ENCODE peak calls at places on chromosome 15, in five cellular contexts. S is H1, Q is HCT116, K is HepG2, U is GM12878. Z is an unnamed sample.

GRCh38 chr15:44394562-44394961 is 32.9 kb upstream of the CTDSPL2 start:
- DNase-seq in S (no peak), Q (no peak), K (no peak), U (no peak), Z (no peak)

GRCh38 chr15:65377976-65378366 is at the start of gene IGDCC3:
- DNase-seq in S (peak), Q (no peak), K (peak), U (no peak), Z (peak)

GRCh38 chr15:74274485-74275038 is 38.4 kb downstream of the CCDC33 start:
- DNase-seq in S (no peak), Q (no peak), K (no peak), U (no peak), Z (no peak)

GRCh38 chr15:88022711-88023110 is 233.8 kb downstream of the NTRK3 start:
- DNase-seq in S (no peak), Q (no peak), K (no peak), U (no peak), Z (no peak)

GRCh38 chr15:66105286-66105984 is 148.1 kb downstream of the MEGF11 start:
- DNase-seq in S (no peak), Q (no peak), K (no peak), U (no peak), Z (no peak)

GRCh38 chr15:74613089-74613952 is 2.3 kb upstream of the CLK3 start:
- DNase-seq in S (no peak), Q (no peak), K (no peak), U (no peak), Z (no peak)

GRCh38 chr15:73571346-73571745 is 61.8 kb downstream of the NPTN start:
- DNase-seq in S (no peak), Q (no peak), K (peak), U (no peak), Z (no peak)

GRCh38 chr15:27743638-27744037 is 355.5 kb downstream of the OCA2 start:
- DNase-seq in S (peak), Q (no peak), K (no peak), U (no peak), Z (no peak)

GRCh38 chr15:88800026-88800425 is 3.2 kb upstream of the ACAN start:
- DNase-seq in S (no peak), Q (no peak), K (no peak), U (no peak), Z (no peak)

GRCh38 chr15:68674975-68675374 is 96.2 kb downstream of the CORO2B start:
- DNase-seq in S (no peak), Q (no peak), K (no peak), U (peak), Z (no peak)

GRCh38 chr15:97168704-97169475 is 791.6 kb upstream of the ARRDC4 start:
- DNase-seq in S (no peak), Q (no peak), K (no peak), U (no peak), Z (no peak)

GRCh38 chr15:62571072-62571471 is 406.0 kb upstream of the C2CD4B start:
- DNase-seq in S (no peak), Q (no peak), K (no peak), U (no peak), Z (no peak)

GRCh38 chr15:48352474-48353072 is 21.3 kb downstream of the DUT start:
- DNase-seq in S (no peak), Q (peak), K (peak), U (no peak), Z (peak)

GRCh38 chr15:59020321-59020720 is 32.9 kb downstream of the RNF111 start:
- DNase-seq in S (no peak), Q (no peak), K (peak), U (no peak), Z (no peak)

GRCh38 chr15:83057660-83058376 is 9.2 kb downstream of the BTBD1 start:
- DNase-seq in S (no peak), Q (no peak), K (no peak), U (no peak), Z (no peak)

GRCh38 chr15:66848666-66849392 is 146.8 kb downstream of the SMAD6 start:
- DNase-seq in S (no peak), Q (no peak), K (no peak), U (no peak), Z (no peak)

GRCh38 chr15:45331977-45332376 is 46.4 kb downstream of the GATM start:
- DNase-seq in S (no peak), Q (no peak), K (no peak), U (no peak), Z (no peak)

GRCh38 chr15:62497356-62497755 is 332.3 kb upstream of the C2CD4B start:
- DNase-seq in S (no peak), Q (no peak), K (no peak), U (no peak), Z (no peak)

GRCh38 chr15:63466378-63467192 is 37.8 kb upstream of the USP3 start:
- DNase-seq in S (peak), Q (peak), K (peak), U (no peak), Z (peak)

GRCh38 chr15:49124371-49124770 is 31.0 kb downstream of the COPS2 start:
- DNase-seq in S (no peak), Q (no peak), K (no peak), U (no peak), Z (no peak)

GRCh38 chr15:75801859-75802593 is 41.2 kb upstream of the UBE2Q2 start:
- DNase-seq in S (peak), Q (peak), K (peak), U (no peak), Z (peak)

GRCh38 chr15:83890584-83890983 is 236.7 kb downstream of the ADAMTSL3 start:
- DNase-seq in S (no peak), Q (no peak), K (no peak), U (no peak), Z (no peak)

GRCh38 chr15:78709263-78709882 is 68.4 kb upstream of the CHRNB4 start:
- DNase-seq in S (peak), Q (peak), K (peak), U (no peak), Z (peak)

GRCh38 chr15:36914466-36914865 is 185.9 kb downstream of the MEIS2 start:
- DNase-seq in S (no peak), Q (no peak), K (no peak), U (no peak), Z (no peak)

GRCh38 chr15:53808058-53808703 is 48.7 kb upstream of the WDR72 start:
- DNase-seq in S (no peak), Q (no peak), K (peak), U (no peak), Z (peak)

GRCh38 chr15:81024891-81025290 is 24.2 kb downstream of the TLNRD1 start:
- DNase-seq in S (no peak), Q (no peak), K (no peak), U (no peak), Z (no peak)

GRCh38 chr15:98413973-98414546 is 234.3 kb upstream of the IGF1R start:
- DNase-seq in S (no peak), Q (no peak), K (no peak), U (no peak), Z (no peak)

DNA sequence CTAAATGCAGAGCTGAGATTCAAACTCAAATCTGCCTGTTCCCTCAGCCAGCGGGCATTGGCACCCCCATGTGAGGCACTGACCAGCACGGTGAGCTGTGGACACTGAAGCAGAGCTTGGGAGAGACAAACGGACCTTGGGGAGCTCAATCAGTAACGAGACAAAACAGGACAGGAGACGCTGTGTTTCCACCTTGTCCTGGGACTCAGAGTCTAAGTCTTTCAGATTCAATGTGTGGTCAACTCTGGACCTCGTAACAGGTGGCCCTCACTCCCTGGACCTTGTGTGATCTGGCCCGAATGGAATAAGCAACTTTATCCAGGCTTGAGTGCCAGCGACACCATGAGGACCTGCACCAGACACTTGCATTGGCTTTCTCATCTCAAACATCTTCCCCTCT is 232.5 kb downstream of the UACA start:
- DNase-seq in S (peak), Q (no peak), K (no peak), U (no peak), Z (no peak)
- TF ChIP-seq ATF3 in S (no peak), Q (no peak), K (no peak), U (no peak), Z (no peak)

GRCh38 chr15:40436892-40437753 is 3.6 kb upstream of the BAHD1 start:
- DNase-seq in S (no peak), Q (no peak), K (no peak), U (no peak), Z (no peak)
- TF ChIP-seq EZH2 in S (no peak), Q (no peak), K (no peak), U (no peak), Z (no peak)

DNA sequence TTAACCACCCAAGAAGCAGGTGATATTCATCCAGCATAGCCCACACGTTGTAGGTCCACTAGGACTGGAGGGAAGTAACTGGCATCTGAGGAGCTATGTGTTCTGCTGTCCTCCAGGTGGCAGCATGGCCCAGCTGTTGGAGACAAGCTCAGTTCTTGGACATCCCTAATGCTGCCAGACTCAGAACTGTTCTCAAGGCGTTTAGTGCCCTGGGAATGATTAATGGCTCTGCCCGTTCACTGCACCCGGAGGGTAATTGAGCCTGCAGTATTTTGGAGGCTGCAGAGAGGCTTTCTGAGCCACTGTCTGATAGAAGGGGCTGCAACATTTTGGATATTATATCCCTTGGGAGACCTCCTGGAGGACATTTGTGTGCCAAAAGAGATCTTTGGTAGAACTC is 521.2 kb upstream of the SEMA6D start:
- DNase-seq in S (peak), Q (peak), K (peak), U (peak), Z (peak)
- TF ChIP-seq ATF3 in S (no peak), Q (no peak), K (no peak), U (no peak), Z (no peak)

DNA sequence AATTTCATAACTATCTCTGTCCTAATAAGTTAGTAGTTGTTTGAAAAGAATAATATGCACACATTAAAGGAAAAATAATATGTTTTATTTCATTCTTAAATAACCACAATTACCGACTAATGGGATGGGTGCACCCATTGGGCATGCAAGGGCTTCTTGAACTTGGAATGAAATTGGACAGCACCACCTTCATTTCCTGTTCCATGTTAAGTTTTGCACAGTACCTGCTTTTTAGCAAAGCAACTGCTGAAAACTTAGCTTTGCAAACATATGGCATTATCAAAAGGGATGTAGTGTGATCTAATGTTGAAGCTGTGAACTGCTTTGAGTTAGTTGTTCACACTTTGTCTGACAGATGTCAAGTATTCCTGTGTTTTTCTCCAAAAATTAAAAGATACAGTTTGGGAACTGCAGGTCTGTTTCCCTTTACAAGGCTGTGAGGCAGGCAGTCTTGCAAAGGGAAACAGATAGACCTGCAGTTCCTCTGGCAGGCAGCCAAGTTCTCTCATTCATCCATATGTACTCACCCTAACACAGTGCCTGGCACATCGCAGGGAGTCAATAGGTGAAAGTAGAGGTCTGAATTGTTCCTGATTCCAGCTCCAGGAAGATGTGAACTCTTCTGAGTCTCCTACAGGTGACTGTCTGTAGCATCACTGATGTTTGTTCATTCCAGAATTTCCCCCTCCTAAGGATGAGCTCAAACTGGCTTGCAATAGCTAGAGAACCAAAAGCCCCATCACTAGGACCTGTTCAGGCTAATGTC is 64.3 kb upstream of the GOLGA8B start:
- DNase-seq in S (no peak), Q (no peak), K (no peak), U (no peak), Z (peak)
- TF ChIP-seq EZH2 in S (no peak), Q (no peak), K (no peak), U (no peak), Z (no peak)

GRCh38 chr15:70032509-70032908 is 65.2 kb downstream of the TLE3 start:
- DNase-seq in S (no peak), Q (no peak), K (no peak), U (no peak), Z (no peak)
- TF ChIP-seq ATF3 in S (no peak), Q (no peak), K (no peak), U (no peak), Z (no peak)

GRCh38 chr15:92903588-92903955 is 3.4 kb downstream of the CHD2 start:
- DNase-seq in S (no peak), Q (no peak), K (no peak), U (no peak), Z (no peak)
- TF ChIP-seq EZH2 in S (no peak), Q (no peak), K (no peak), U (no peak), Z (no peak)

Z was measured in K562.